ENCODE peak calls at places on chromosomes 3 and 15, in seven cellular contexts. One of them, this sample, is unnamed.

GRCh38 chr3:143363276-143363675 is 243.7 kb downstream of the CHST2 start:
- DNase-seq in SK-N-SH: no peak
- DNase-seq in OCI-LY7: no peak
- DNase-seq in neural progenitor cell: no peak
- DNase-seq in hepatocyte: no peak
- DNase-seq in GM23248: no peak
- DNase-seq in IMR-90: no peak
- DNase-seq in this sample: no peak

GRCh38 chr3:53263907-53264306 is 8.1 kb upstream of the TKT start:
- DNase-seq in SK-N-SH: no peak
- DNase-seq in OCI-LY7: no peak
- DNase-seq in neural progenitor cell: no peak
- DNase-seq in hepatocyte: no peak
- DNase-seq in GM23248: no peak
- DNase-seq in IMR-90: no peak
- DNase-seq in this sample: peak; percentile 28

GRCh38 chr15:53591041-53591440 is 168.4 kb downstream of the WDR72 start:
- DNase-seq in SK-N-SH: no peak
- DNase-seq in OCI-LY7: no peak
- DNase-seq in neural progenitor cell: no peak
- DNase-seq in hepatocyte: no peak
- DNase-seq in GM23248: no peak
- DNase-seq in IMR-90: no peak
- DNase-seq in this sample: no peak

GRCh38 chr3:37890522-37890921 is 28.8 kb downstream of the CTDSPL start:
- DNase-seq in SK-N-SH: no peak
- DNase-seq in OCI-LY7: no peak
- DNase-seq in neural progenitor cell: no peak
- DNase-seq in hepatocyte: no peak
- DNase-seq in GM23248: no peak
- DNase-seq in IMR-90: no peak
- DNase-seq in this sample: no peak

GRCh38 chr3:71415708-71416108 is 167.8 kb downstream of the FOXP1 start:
- DNase-seq in SK-N-SH: no peak
- DNase-seq in OCI-LY7: no peak
- DNase-seq in neural progenitor cell: no peak
- DNase-seq in hepatocyte: no peak
- DNase-seq in GM23248: no peak
- DNase-seq in IMR-90: peak; percentile 22
- DNase-seq in this sample: no peak

GRCh38 chr3:57068437-57069089 is 8.1 kb downstream of the SPATA12 start:
- DNase-seq in SK-N-SH: no peak
- DNase-seq in OCI-LY7: peak; percentile 98
- DNase-seq in neural progenitor cell: peak; percentile 17
- DNase-seq in hepatocyte: peak; percentile 63
- DNase-seq in GM23248: peak; percentile 89
- DNase-seq in IMR-90: peak; percentile 61
- DNase-seq in this sample: peak; percentile 81

GRCh38 chr3:71987089-71987735 is 202.3 kb upstream of the PROK2 start:
- DNase-seq in SK-N-SH: no peak
- DNase-seq in OCI-LY7: no peak
- DNase-seq in neural progenitor cell: no peak
- DNase-seq in hepatocyte: peak; percentile 41
- DNase-seq in GM23248: peak; percentile 52
- DNase-seq in IMR-90: peak; percentile 11
- DNase-seq in this sample: peak; percentile 43

GRCh38 chr3:108511055-108511454 is 659 bp upstream of the MYH15 start:
- DNase-seq in SK-N-SH: no peak
- DNase-seq in OCI-LY7: no peak
- DNase-seq in neural progenitor cell: no peak
- DNase-seq in hepatocyte: no peak
- DNase-seq in GM23248: no peak
- DNase-seq in IMR-90: no peak
- DNase-seq in this sample: no peak

GRCh38 chr3:54176106-54176505 is 53.8 kb downstream of the CACNA2D3 start:
- DNase-seq in SK-N-SH: no peak
- DNase-seq in OCI-LY7: no peak
- DNase-seq in neural progenitor cell: no peak
- DNase-seq in hepatocyte: no peak
- DNase-seq in GM23248: no peak
- DNase-seq in IMR-90: no peak
- DNase-seq in this sample: peak; percentile 48

GRCh38 chr3:123632161-123632655 is 47.4 kb upstream of the HACD2 start:
- DNase-seq in SK-N-SH: no peak
- DNase-seq in OCI-LY7: no peak
- DNase-seq in neural progenitor cell: peak; percentile 22
- DNase-seq in hepatocyte: peak; percentile 48
- DNase-seq in GM23248: peak; percentile 22
- DNase-seq in IMR-90: peak; percentile 80
- DNase-seq in this sample: no peak
- H3K4me1 ChIP-seq in SK-N-SH: no peaks in the 10 kb centered on the region
- H3K4me1 ChIP-seq in OCI-LY7: no peaks in the 10 kb centered on the region
- H3K4me1 ChIP-seq in neural progenitor cell: peaks cover 42% of the 10 kb centered on the region
- H3K4me1 ChIP-seq in hepatocyte: peaks cover 24% of the 10 kb centered on the region
- H3K4me1 ChIP-seq in GM23248: peaks cover 3% of the 10 kb centered on the region
- H3K4me1 ChIP-seq in IMR-90: peaks cover 33% of the 10 kb centered on the region
- H3K4me1 ChIP-seq in this sample: peaks cover 5% of the 10 kb centered on the region

DNA sequence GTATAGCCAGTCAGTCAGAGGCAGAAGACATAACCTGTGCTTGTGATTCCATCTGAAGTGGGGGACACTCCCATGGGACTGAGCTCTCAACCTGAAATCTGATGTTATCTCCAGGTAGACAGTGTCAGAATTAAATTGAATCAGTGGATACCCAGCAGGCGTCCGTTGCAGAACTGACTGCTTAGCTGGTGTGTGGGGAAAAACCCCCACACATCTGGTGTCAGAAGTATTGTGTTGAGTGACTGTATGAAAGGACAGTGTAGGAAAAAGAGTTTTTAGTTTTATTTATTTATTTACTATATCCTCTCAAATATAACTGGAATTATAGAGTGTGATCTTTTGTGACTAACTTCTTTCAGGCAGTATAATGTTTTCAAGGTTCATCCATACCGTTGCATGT is 10.4 kb downstream of the KPNA4 start:
- DNase-seq in SK-N-SH: no peak
- DNase-seq in OCI-LY7: no peak
- DNase-seq in neural progenitor cell: no peak
- DNase-seq in hepatocyte: no peak
- DNase-seq in GM23248: no peak
- DNase-seq in IMR-90: no peak
- DNase-seq in this sample: no peak
- H4K20me1 ChIP-seq in SK-N-SH: peaks cover 90% of the 10 kb centered on the region
- H4K20me1 ChIP-seq in OCI-LY7: peaks cover 10% of the 10 kb centered on the region
- H4K20me1 ChIP-seq in neural progenitor cell: peaks cover 31% of the 10 kb centered on the region
- H4K20me1 ChIP-seq in hepatocyte: peaks cover 76% of the 10 kb centered on the region
- H4K20me1 ChIP-seq in GM23248: peaks cover 38% of the 10 kb centered on the region
- H4K20me1 ChIP-seq in IMR-90: peaks cover 75% of the 10 kb centered on the region
- H4K20me1 ChIP-seq in this sample: peaks cover 86% of the 10 kb centered on the region

GRCh38 chr15:25091421-25092158 is 136.8 kb downstream of the SNRPN start:
- DNase-seq in SK-N-SH: no peak
- DNase-seq in OCI-LY7: no peak
- DNase-seq in neural progenitor cell: no peak
- DNase-seq in hepatocyte: no peak
- DNase-seq in GM23248: no peak
- DNase-seq in IMR-90: no peak
- DNase-seq in this sample: no peak

GRCh38 chr15:25092661-25093060 is 137.9 kb downstream of the SNRPN start:
- DNase-seq in SK-N-SH: no peak
- DNase-seq in OCI-LY7: no peak
- DNase-seq in neural progenitor cell: no peak
- DNase-seq in hepatocyte: no peak
- DNase-seq in GM23248: peak; percentile 9
- DNase-seq in IMR-90: peak; percentile 4
- DNase-seq in this sample: no peak

GRCh38 chr15:25089577-25089976 is 134.8 kb downstream of the SNRPN start:
- DNase-seq in SK-N-SH: no peak
- DNase-seq in OCI-LY7: no peak
- DNase-seq in neural progenitor cell: no peak
- DNase-seq in hepatocyte: no peak
- DNase-seq in GM23248: no peak
- DNase-seq in IMR-90: no peak
- DNase-seq in this sample: no peak

GRCh38 chr15:25088261-25088790 is 133.5 kb downstream of the SNRPN start:
- DNase-seq in SK-N-SH: no peak
- DNase-seq in OCI-LY7: no peak
- DNase-seq in neural progenitor cell: no peak
- DNase-seq in hepatocyte: no peak
- DNase-seq in GM23248: no peak
- DNase-seq in IMR-90: no peak
- DNase-seq in this sample: no peak

GRCh38 chr15:25090073-25090733 is 135.4 kb downstream of the SNRPN start:
- DNase-seq in SK-N-SH: no peak
- DNase-seq in OCI-LY7: no peak
- DNase-seq in neural progenitor cell: no peak
- DNase-seq in hepatocyte: no peak
- DNase-seq in GM23248: no peak
- DNase-seq in IMR-90: no peak
- DNase-seq in this sample: no peak
- H3K9me3 ChIP-seq in SK-N-SH: no peaks in the 10 kb centered on the region
- H3K9me3 ChIP-seq in OCI-LY7: no peaks in the 10 kb centered on the region
- H3K9me3 ChIP-seq in neural progenitor cell: no peaks in the 10 kb centered on the region
- H3K9me3 ChIP-seq in hepatocyte: peaks cover 3% of the 10 kb centered on the region
- H3K9me3 ChIP-seq in GM23248: no peaks in the 10 kb centered on the region
- H3K9me3 ChIP-seq in IMR-90: peaks cover 62% of the 10 kb centered on the region
- H3K9me3 ChIP-seq in this sample: peaks cover 18% of the 10 kb centered on the region

GRCh38 chr15:74786659-74787165 is 4.8 kb downstream of the CSK start:
- DNase-seq in SK-N-SH: no peak
- DNase-seq in OCI-LY7: peak; percentile 57
- DNase-seq in neural progenitor cell: no peak
- DNase-seq in hepatocyte: no peak
- DNase-seq in GM23248: peak; percentile 32
- DNase-seq in IMR-90: no peak
- DNase-seq in this sample: no peak
- H3K4me1 ChIP-seq in SK-N-SH: peaks cover 62% of the 10 kb centered on the region
- H3K4me1 ChIP-seq in OCI-LY7: peaks cover 79% of the 10 kb centered on the region
- H3K4me1 ChIP-seq in neural progenitor cell: peaks cover 24% of the 10 kb centered on the region
- H3K4me1 ChIP-seq in hepatocyte: peaks cover 46% of the 10 kb centered on the region
- H3K4me1 ChIP-seq in GM23248: peaks cover 38% of the 10 kb centered on the region
- H3K4me1 ChIP-seq in IMR-90: peaks cover 35% of the 10 kb centered on the region
- H3K4me1 ChIP-seq in this sample: peaks cover 24% of the 10 kb centered on the region

DNA sequence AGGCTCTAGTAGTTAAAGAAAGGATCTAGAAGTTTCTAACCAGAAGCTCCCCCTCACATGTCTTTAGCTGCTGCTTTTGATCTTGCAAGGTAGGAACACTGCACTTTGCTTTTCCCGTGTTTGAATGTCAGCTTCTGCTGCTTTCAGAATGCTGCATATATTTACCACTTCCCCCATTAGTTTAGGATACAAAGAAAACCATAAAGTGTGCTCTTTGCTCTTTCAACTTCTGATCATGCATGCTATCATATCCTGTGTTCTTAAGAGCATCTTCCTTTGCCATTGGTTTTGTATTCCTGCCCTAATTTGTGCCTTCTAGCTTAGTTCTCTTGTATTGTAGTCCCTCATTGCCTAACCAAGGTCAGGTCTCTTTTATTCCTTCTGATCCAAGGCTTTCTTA is 43.3 kb downstream of the ZNF609 start:
- DNase-seq in SK-N-SH: no peak
- DNase-seq in OCI-LY7: peak; percentile 14
- DNase-seq in neural progenitor cell: no peak
- DNase-seq in hepatocyte: no peak
- DNase-seq in GM23248: no peak
- DNase-seq in IMR-90: no peak
- DNase-seq in this sample: no peak
- H4K20me1 ChIP-seq in SK-N-SH: peaks cover 46% of the 10 kb centered on the region
- H4K20me1 ChIP-seq in OCI-LY7: peaks cover 9% of the 10 kb centered on the region
- H4K20me1 ChIP-seq in neural progenitor cell: peaks cover 94% of the 10 kb centered on the region
- H4K20me1 ChIP-seq in hepatocyte: peaks cover 6% of the 10 kb centered on the region
- H4K20me1 ChIP-seq in GM23248: no peaks in the 10 kb centered on the region
- H4K20me1 ChIP-seq in IMR-90: peaks cover 61% of the 10 kb centered on the region
- H4K20me1 ChIP-seq in this sample: no peaks in the 10 kb centered on the region

DNA sequence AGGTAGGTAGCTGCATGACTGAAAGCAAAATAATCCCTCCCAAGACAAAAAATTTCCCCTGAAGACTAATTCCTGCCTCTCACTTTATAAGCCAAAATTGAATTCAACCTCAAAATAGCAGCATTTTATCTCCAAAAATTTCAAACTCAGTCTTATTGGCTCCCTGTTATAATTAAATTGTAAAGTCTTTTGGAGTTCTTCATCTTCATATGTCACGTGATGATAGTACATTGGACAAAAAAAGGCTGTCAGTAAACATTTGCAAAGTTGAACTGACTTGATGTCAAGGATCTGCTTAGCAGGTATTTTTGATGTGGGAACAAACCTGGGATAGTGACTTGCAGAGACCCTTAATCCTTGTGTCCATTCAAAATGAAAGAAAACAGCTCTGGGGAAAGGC is 98.4 kb upstream of the SPRED1 start:
- DNase-seq in SK-N-SH: no peak
- DNase-seq in OCI-LY7: no peak
- DNase-seq in neural progenitor cell: no peak
- DNase-seq in hepatocyte: no peak
- DNase-seq in GM23248: no peak
- DNase-seq in IMR-90: no peak
- DNase-seq in this sample: no peak
- H3K9me3 ChIP-seq in SK-N-SH: peaks cover 6% of the 10 kb centered on the region
- H3K9me3 ChIP-seq in OCI-LY7: peaks cover 25% of the 10 kb centered on the region
- H3K9me3 ChIP-seq in neural progenitor cell: peaks cover 12% of the 10 kb centered on the region
- H3K9me3 ChIP-seq in hepatocyte: peaks cover 10% of the 10 kb centered on the region
- H3K9me3 ChIP-seq in GM23248: no peaks in the 10 kb centered on the region
- H3K9me3 ChIP-seq in IMR-90: peaks cover 6% of the 10 kb centered on the region
- H3K9me3 ChIP-seq in this sample: peaks cover 11% of the 10 kb centered on the region

GRCh38 chr3:151787626-151788025 is 26.3 kb upstream of the AADAC start:
- DNase-seq in SK-N-SH: no peak
- DNase-seq in OCI-LY7: no peak
- DNase-seq in neural progenitor cell: no peak
- DNase-seq in hepatocyte: no peak
- DNase-seq in GM23248: peak; percentile 18
- DNase-seq in IMR-90: peak; percentile 37
- DNase-seq in this sample: peak; percentile 34
- H3K4me1 ChIP-seq in SK-N-SH: no peaks in the 10 kb centered on the region
- H3K4me1 ChIP-seq in OCI-LY7: no peaks in the 10 kb centered on the region
- H3K4me1 ChIP-seq in neural progenitor cell: no peaks in the 10 kb centered on the region
- H3K4me1 ChIP-seq in hepatocyte: no peaks in the 10 kb centered on the region
- H3K4me1 ChIP-seq in GM23248: peaks cover 4% of the 10 kb centered on the region
- H3K4me1 ChIP-seq in IMR-90: no peaks in the 10 kb centered on the region
- H3K4me1 ChIP-seq in this sample: peaks cover 26% of the 10 kb centered on the region